ENCODE peak calls at places on chromosomes 4 and X, in six cellular contexts. X is stimulated activated CD4-positive, alpha-beta T cell treated with anti-CD3 and anti-CD28 coated beads, Interleukin-15, amount 100 ng/mL, for 1 hour; W is substantia nigra; R is GM12865; E is cardiac muscle cell; C is left cardiac atrium. O is an unnamed sample.

GRCh38 chr4:6134612-6135220 is 65.6 kb downstream of the JAKMIP1 start:
- DNase-seq in X (no peak), W (no peak), R (peak), E (no peak), C (no peak), O (no peak)

GRCh38 chr4:174435981-174436776 is 86.1 kb downstream of the HPGD start:
- DNase-seq in X (no peak), W (no peak), R (no peak), E (no peak), C (no peak), O (no peak)

GRCh38 chrX:54479471-54480122 is 16.4 kb downstream of the FGD1 start:
- DNase-seq in X (no peak), W (no peak), R (peak), E (peak), C (no peak), O (no peak)

GRCh38 chrX:135421537-135421931 is 210 bp upstream of the SMIM10L2A start:
- DNase-seq in X (peak), W (peak), R (peak), E (peak), C (peak), O (peak)

GRCh38 chrX:114976321-114976720 is 41.1 kb downstream of the IL13RA2 start:
- DNase-seq in X (no peak), W (no peak), R (no peak), E (peak), C (no peak), O (no peak)

GRCh38 chrX:96791559-96791958 is 92.1 kb upstream of the RPA4 start:
- DNase-seq in X (no peak), W (no peak), R (no peak), E (peak), C (no peak), O (no peak)

GRCh38 chrX:23493941-23494374 is 159.3 kb downstream of the PTCHD1 start:
- DNase-seq in X (no peak), W (no peak), R (peak), E (peak), C (no peak), O (no peak)

GRCh38 chrX:75603833-75604232 is 81.0 kb upstream of the ZDHHC15 start:
- DNase-seq in X (no peak), W (no peak), R (peak), E (peak), C (no peak), O (no peak)

GRCh38 chrX:133868250-133868649 is 117.1 kb downstream of the GPC3 start:
- DNase-seq in X (no peak), W (no peak), R (no peak), E (no peak), C (no peak), O (no peak)

GRCh38 chrX:27619459-27619858 is 29.3 kb downstream of the DCAF8L2 start:
- DNase-seq in X (no peak), W (no peak), R (no peak), E (peak), C (no peak), O (no peak)

GRCh38 chr4:16591867-16592266 is 306.6 kb downstream of the LDB2 start:
- DNase-seq in X (no peak), W (peak), R (no peak), E (peak), C (peak), O (peak)

GRCh38 chr4:123120473-123120872 is 198.1 kb upstream of the NUDT6 start:
- DNase-seq in X (no peak), W (no peak), R (no peak), E (no peak), C (no peak), O (no peak)

GRCh38 chrX:123408856-123409737 is 225.0 kb downstream of the GRIA3 start:
- DNase-seq in X (no peak), W (no peak), R (peak), E (peak), C (no peak), O (no peak)

GRCh38 chr4:8188743-8189550 is 10.1 kb upstream of the SH3TC1 start:
- DNase-seq in X (no peak), W (no peak), R (no peak), E (peak), C (peak), O (peak)

GRCh38 chr4:36997727-36998126 is 246.8 kb upstream of the NWD2 start:
- DNase-seq in X (no peak), W (no peak), R (peak), E (no peak), C (no peak), O (no peak)

GRCh38 chrX:101080326-101080725 is 1.6 kb downstream of the TMEM35A start:
- DNase-seq in X (no peak), W (no peak), R (no peak), E (no peak), C (no peak), O (no peak)

O was measured in caudate nucleus.